ENCODE peak calls at places on chromosomes 16 and 17, in five cellular contexts. One of them, this sample, is unnamed.

GRCh38 chr17:68383120-68383442 is 74.2 kb downstream of the WIPI1 start:
- DNase-seq in astrocyte of the cerebellum: no peak
- DNase-seq in uterus: no peak
- DNase-seq in A549: no peak
- DNase-seq in left ventricle myocardium inferior: no peak
- DNase-seq in this sample: no peak

GRCh38 chr16:72844225-72844920 is 203.6 kb downstream of the ZFHX3 start:
- DNase-seq in left ventricle myocardium inferior: no peak
- DNase-seq in uterus: no peak
- DNase-seq in A549: no peak
- DNase-seq in astrocyte of the cerebellum: no peak
- DNase-seq in this sample: no peak

GRCh38 chr17:62875296-62875695 is 67.2 kb upstream of the MARCHF10 start:
- DNase-seq in uterus: no peak
- DNase-seq in left ventricle myocardium inferior: no peak
- DNase-seq in astrocyte of the cerebellum: no peak
- DNase-seq in A549: no peak
- DNase-seq in this sample: no peak

GRCh38 chr16:4314532-4315184 is 1.2 kb upstream of the GLIS2 start:
- DNase-seq in left ventricle myocardium inferior: no peak
- DNase-seq in A549: peak
- DNase-seq in uterus: no peak
- DNase-seq in astrocyte of the cerebellum: no peak
- DNase-seq in this sample: no peak

GRCh38 chr17:76710863-76711611 is at the start of gene MXRA7:
- DNase-seq in astrocyte of the cerebellum: no peak
- DNase-seq in left ventricle myocardium inferior: peak
- DNase-seq in uterus: peak
- DNase-seq in A549: peak
- DNase-seq in this sample: no peak

GRCh38 chr16:22073350-22073749 is 19.0 kb upstream of the VWA3A start:
- DNase-seq in left ventricle myocardium inferior: no peak
- DNase-seq in A549: no peak
- DNase-seq in uterus: no peak
- DNase-seq in astrocyte of the cerebellum: no peak
- DNase-seq in this sample: no peak

GRCh38 chr17:38897671-38898290 is 27.6 kb upstream of the LASP1NB start:
- DNase-seq in A549: no peak
- DNase-seq in uterus: no peak
- DNase-seq in left ventricle myocardium inferior: no peak
- DNase-seq in astrocyte of the cerebellum: no peak
- DNase-seq in this sample: no peak

GRCh38 chr17:34847939-34848338 is 113.3 kb downstream of the CCT6B start:
- DNase-seq in A549: no peak
- DNase-seq in left ventricle myocardium inferior: no peak
- DNase-seq in astrocyte of the cerebellum: no peak
- DNase-seq in uterus: no peak
- DNase-seq in this sample: no peak

GRCh38 chr16:56812884-56813283 is 52.1 kb upstream of the SLC12A3 start:
- DNase-seq in A549: peak
- DNase-seq in astrocyte of the cerebellum: no peak
- DNase-seq in left ventricle myocardium inferior: no peak
- DNase-seq in uterus: no peak
- DNase-seq in this sample: no peak

GRCh38 chr17:77754956-77755355 is 203.5 kb upstream of the TNRC6C start:
- DNase-seq in A549: no peak
- DNase-seq in left ventricle myocardium inferior: no peak
- DNase-seq in uterus: no peak
- DNase-seq in astrocyte of the cerebellum: no peak
- DNase-seq in this sample: no peak

GRCh38 chr17:350706-351435 is 1.7 kb downstream of the RPH3AL start:
- DNase-seq in left ventricle myocardium inferior: peak
- DNase-seq in A549: peak
- DNase-seq in uterus: peak
- DNase-seq in astrocyte of the cerebellum: no peak
- DNase-seq in this sample: peak

GRCh38 chr17:20189322-20189721 is 180.2 kb downstream of the SPECC1 start:
- DNase-seq in astrocyte of the cerebellum: no peak
- DNase-seq in left ventricle myocardium inferior: no peak
- DNase-seq in A549: no peak
- DNase-seq in uterus: no peak
- DNase-seq in this sample: no peak

GRCh38 chr16:9077001-9077809 is 14.2 kb upstream of the HAPSTR1 start:
- DNase-seq in astrocyte of the cerebellum: no peak
- DNase-seq in uterus: no peak
- DNase-seq in left ventricle myocardium inferior: no peak
- DNase-seq in A549: no peak
- DNase-seq in this sample: no peak

GRCh38 chr16:2148714-2149629 is 547 bp downstream of the RAB26 start:
- DNase-seq in A549: peak
- DNase-seq in astrocyte of the cerebellum: no peak
- DNase-seq in uterus: no peak
- DNase-seq in left ventricle myocardium inferior: no peak
- DNase-seq in this sample: no peak

GRCh38 chr16:53417976-53418375 is 16.3 kb upstream of the RBL2 start:
- DNase-seq in astrocyte of the cerebellum: no peak
- DNase-seq in uterus: no peak
- DNase-seq in A549: no peak
- DNase-seq in left ventricle myocardium inferior: no peak
- DNase-seq in this sample: no peak

GRCh38 chr17:45137561-45138305 is 2.2 kb downstream of the ACBD4 start:
- DNase-seq in left ventricle myocardium inferior: peak
- DNase-seq in A549: no peak
- DNase-seq in astrocyte of the cerebellum: no peak
- DNase-seq in uterus: no peak
- DNase-seq in this sample: no peak

GRCh38 chr17:46152423-46152822 is 40.8 kb downstream of the KANSL1 start:
- DNase-seq in astrocyte of the cerebellum: no peak
- DNase-seq in left ventricle myocardium inferior: no peak
- DNase-seq in A549: no peak
- DNase-seq in uterus: no peak
- DNase-seq in this sample: no peak

GRCh38 chr17:45648642-45649041 is 135.5 kb upstream of the CRHR1 start:
- DNase-seq in astrocyte of the cerebellum: no peak
- DNase-seq in left ventricle myocardium inferior: no peak
- DNase-seq in A549: no peak
- DNase-seq in uterus: no peak
- DNase-seq in this sample: no peak

GRCh38 chr16:75792781-75793180 is 66.5 kb upstream of the CPHXL start:
- DNase-seq in astrocyte of the cerebellum: no peak
- DNase-seq in A549: no peak
- DNase-seq in left ventricle myocardium inferior: no peak
- DNase-seq in uterus: no peak
- DNase-seq in this sample: no peak

GRCh38 chr16:85401917-85402766 is 211.0 kb upstream of the GSE1 start:
- DNase-seq in uterus: peak
- DNase-seq in astrocyte of the cerebellum: no peak
- DNase-seq in A549: no peak
- DNase-seq in left ventricle myocardium inferior: peak
- DNase-seq in this sample: no peak

GRCh38 chr16:11094838-11095565 is 150.6 kb downstream of the CLEC16A start:
- DNase-seq in uterus: no peak
- DNase-seq in A549: no peak
- DNase-seq in left ventricle myocardium inferior: no peak
- DNase-seq in astrocyte of the cerebellum: no peak
- DNase-seq in this sample: no peak

GRCh38 chr16:735982-736453 is 4.8 kb downstream of the CIAO3 start:
- DNase-seq in uterus: no peak
- DNase-seq in astrocyte of the cerebellum: no peak
- DNase-seq in A549: no peak
- DNase-seq in left ventricle myocardium inferior: no peak
- DNase-seq in this sample: no peak

GRCh38 chr17:50027639-50028206 is 28.2 kb upstream of the ITGA3 start:
- DNase-seq in astrocyte of the cerebellum: peak
- DNase-seq in left ventricle myocardium inferior: peak
- DNase-seq in A549: peak
- DNase-seq in uterus: peak
- DNase-seq in this sample: peak

GRCh38 chr17:56613131-56613530 is 19.6 kb downstream of the NOG start:
- DNase-seq in uterus: no peak
- DNase-seq in left ventricle myocardium inferior: no peak
- DNase-seq in A549: no peak
- DNase-seq in astrocyte of the cerebellum: no peak
- DNase-seq in this sample: no peak

GRCh38 chr17:9628509-9628908 is 16.8 kb upstream of the USP43 start:
- DNase-seq in left ventricle myocardium inferior: no peak
- DNase-seq in uterus: no peak
- DNase-seq in A549: no peak
- DNase-seq in astrocyte of the cerebellum: no peak
- DNase-seq in this sample: no peak

GRCh38 chr17:28901866-28902818 is 737 bp downstream of the DHRS13 start:
- DNase-seq in left ventricle myocardium inferior: peak
- DNase-seq in astrocyte of the cerebellum: no peak
- DNase-seq in uterus: peak
- DNase-seq in A549: peak
- DNase-seq in this sample: no peak

GRCh38 chr16:55661842-55662479 is 6.2 kb downstream of the SLC6A2 start:
- DNase-seq in astrocyte of the cerebellum: no peak
- DNase-seq in left ventricle myocardium inferior: no peak
- DNase-seq in A549: no peak
- DNase-seq in uterus: no peak
- DNase-seq in this sample: no peak

GRCh38 chr17:73545633-73546032 is 98.6 kb downstream of the SDK2 start:
- DNase-seq in A549: no peak
- DNase-seq in left ventricle myocardium inferior: no peak
- DNase-seq in astrocyte of the cerebellum: no peak
- DNase-seq in uterus: no peak
- DNase-seq in this sample: no peak

GRCh38 chr16:14424595-14424994 is 205.5 kb downstream of the PARN start:
- DNase-seq in A549: no peak
- DNase-seq in astrocyte of the cerebellum: no peak
- DNase-seq in uterus: no peak
- DNase-seq in left ventricle myocardium inferior: no peak
- DNase-seq in this sample: no peak

GRCh38 chr16:8862309-8863130 is 6.3 kb downstream of the CARHSP1 start:
- DNase-seq in A549: no peak
- DNase-seq in astrocyte of the cerebellum: no peak
- DNase-seq in left ventricle myocardium inferior: no peak
- DNase-seq in uterus: no peak
- DNase-seq in this sample: no peak

GRCh38 chr16:81567987-81568748 is 123.6 kb downstream of the CMIP start:
- DNase-seq in left ventricle myocardium inferior: no peak
- DNase-seq in uterus: peak
- DNase-seq in astrocyte of the cerebellum: peak
- DNase-seq in A549: peak
- DNase-seq in this sample: peak

GRCh38 chr16:70747703-70748631 is 53.0 kb downstream of the VAC14 start:
- DNase-seq in left ventricle myocardium inferior: no peak
- DNase-seq in astrocyte of the cerebellum: no peak
- DNase-seq in uterus: no peak
- DNase-seq in A549: no peak
- DNase-seq in this sample: no peak

GRCh38 chr16:54620197-54620596 is 310.5 kb upstream of the IRX5 start:
- DNase-seq in astrocyte of the cerebellum: no peak
- DNase-seq in A549: no peak
- DNase-seq in uterus: no peak
- DNase-seq in left ventricle myocardium inferior: no peak
- DNase-seq in this sample: no peak

GRCh38 chr17:49901460-49902331 is 53.8 kb upstream of the TAC4 start:
- DNase-seq in uterus: no peak
- DNase-seq in left ventricle myocardium inferior: no peak
- DNase-seq in A549: peak
- DNase-seq in astrocyte of the cerebellum: no peak
- DNase-seq in this sample: no peak

GRCh38 chr17:6675426-6675825 is 23.9 kb downstream of the C17orf100 start:
- DNase-seq in left ventricle myocardium inferior: no peak
- DNase-seq in astrocyte of the cerebellum: no peak
- DNase-seq in uterus: no peak
- DNase-seq in A549: no peak
- DNase-seq in this sample: no peak

DNA sequence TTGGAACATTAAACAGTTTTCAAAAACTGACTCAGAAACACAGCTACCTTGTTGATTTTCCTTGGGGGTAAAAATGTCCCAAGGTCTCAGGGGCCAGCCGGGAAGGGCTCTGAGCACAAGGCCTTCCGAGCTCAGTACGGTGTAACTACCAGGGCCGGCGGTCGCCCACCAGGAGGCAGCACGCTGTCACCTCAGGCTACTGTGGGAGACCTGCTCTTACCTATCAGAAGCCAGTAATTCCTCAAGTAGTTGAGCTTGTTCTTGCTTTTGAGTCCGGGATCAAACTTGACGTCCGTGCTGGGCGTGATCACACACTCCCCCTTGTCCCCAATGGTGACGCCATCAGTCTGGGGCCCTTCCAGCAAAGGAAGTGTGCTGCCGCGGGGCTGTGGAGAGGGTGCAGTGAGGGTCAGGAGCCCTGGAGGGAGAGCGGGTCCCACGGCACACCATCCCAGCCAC is 43.4 kb upstream of the ICAM2 start:
- DNase-seq in left ventricle myocardium inferior: peak
- DNase-seq in A549: peak
- DNase-seq in astrocyte of the cerebellum: no peak
- DNase-seq in uterus: peak
- DNase-seq in this sample: no peak
- TF ChIP-seq CTCF in left ventricle myocardium inferior: peak
- TF ChIP-seq CTCF in A549: peak
- TF ChIP-seq CTCF in astrocyte of the cerebellum: peak
- TF ChIP-seq CTCF in uterus: peak
- TF ChIP-seq CTCF in this sample: peak

GRCh38 chr17:65072577-65073178 is 16.1 kb upstream of the GNA13 start:
- DNase-seq in left ventricle myocardium inferior: no peak
- DNase-seq in A549: no peak
- DNase-seq in astrocyte of the cerebellum: no peak
- DNase-seq in uterus: no peak
- DNase-seq in this sample: no peak
- H3K4me3 ChIP-seq in left ventricle myocardium inferior: no peak
- H3K4me3 ChIP-seq in A549: no peak
- H3K4me3 ChIP-seq in astrocyte of the cerebellum: no peak
- H3K4me3 ChIP-seq in uterus: no peak
- H3K4me3 ChIP-seq in this sample: no peak

GRCh38 chr17:17783121-17783824 is 53.5 kb downstream of the SREBF1 start:
- DNase-seq in A549: no peak
- DNase-seq in left ventricle myocardium inferior: peak
- DNase-seq in astrocyte of the cerebellum: no peak
- DNase-seq in uterus: peak
- DNase-seq in this sample: no peak
- TF ChIP-seq CTCF in A549: no peak
- TF ChIP-seq CTCF in left ventricle myocardium inferior: peak
- TF ChIP-seq CTCF in astrocyte of the cerebellum: peak
- TF ChIP-seq CTCF in uterus: no peak
- TF ChIP-seq CTCF in this sample: peak

GRCh38 chr16:20765732-20766131 is 1.9 kb downstream of the ACSM3 start:
- DNase-seq in uterus: no peak
- DNase-seq in left ventricle myocardium inferior: no peak
- DNase-seq in A549: no peak
- DNase-seq in astrocyte of the cerebellum: no peak
- DNase-seq in this sample: no peak

GRCh38 chr16:20766294-20766693 is 2.5 kb downstream of the ACSM3 start:
- DNase-seq in uterus: no peak
- DNase-seq in left ventricle myocardium inferior: no peak
- DNase-seq in astrocyte of the cerebellum: no peak
- DNase-seq in A549: no peak
- DNase-seq in this sample: no peak

GRCh38 chr16:20762404-20763123 is 1.2 kb upstream of the ACSM3 start:
- DNase-seq in astrocyte of the cerebellum: no peak
- DNase-seq in uterus: no peak
- DNase-seq in left ventricle myocardium inferior: no peak
- DNase-seq in A549: no peak
- DNase-seq in this sample: no peak

GRCh38 chr16:20761175-20761574 is 2.6 kb upstream of the ACSM3 start:
- DNase-seq in left ventricle myocardium inferior: no peak
- DNase-seq in uterus: no peak
- DNase-seq in astrocyte of the cerebellum: no peak
- DNase-seq in A549: no peak
- DNase-seq in this sample: no peak

GRCh38 chr16:20763461-20764232 is at the start of gene ACSM3:
- DNase-seq in left ventricle myocardium inferior: no peak
- DNase-seq in A549: peak
- DNase-seq in astrocyte of the cerebellum: peak
- DNase-seq in uterus: peak
- DNase-seq in this sample: peak
- H3K4me3 ChIP-seq in left ventricle myocardium inferior: peak
- H3K4me3 ChIP-seq in A549: peak
- H3K4me3 ChIP-seq in astrocyte of the cerebellum: peak
- H3K4me3 ChIP-seq in uterus: peak
- H3K4me3 ChIP-seq in this sample: peak

This sample was measured in epithelial cell of proximal tubule.